ENCODE peak calls at places on chromosomes 11 and 22, in five cellular contexts. I, S, E, O and V are unnamed samples.

GRCh38 chr11:11170352-11171084 is 182.5 kb downstream of the CSNK2A3 start:
- DNase-seq in E (no peak), S (no peak), I (no peak), O (no peak), V (no peak)

GRCh38 chr11:72721689-72722049 is 30.5 kb downstream of the ARAP1 start:
- DNase-seq in O (no peak), I (no peak), S (no peak), E (peak; percentile 71), V (no peak)

GRCh38 chr11:3907590-3907989 is 52.1 kb downstream of the STIM1 start:
- DNase-seq in S (no peak), E (no peak), O (no peak), I (no peak), V (no peak)

GRCh38 chr22:20128902-20129746 is 2.5 kb upstream of the ZDHHC8 start:
- DNase-seq in S (peak; percentile 86), E (peak; percentile 54), O (peak; percentile 49), I (peak; percentile 33), V (peak; percentile 46)

GRCh38 chr11:9777066-9777465 is 113.2 kb downstream of the SWAP70 start:
- DNase-seq in O (no peak), E (no peak), I (no peak), S (no peak), V (no peak)

GRCh38 chr11:64559351-64560138 is 31.5 kb upstream of the SLC22A12 start:
- DNase-seq in O (no peak), S (no peak), I (no peak), E (no peak), V (no peak)

GRCh38 chr11:20010106-20010860 is 150.0 kb downstream of the DBX1 start:
- DNase-seq in O (no peak), S (no peak), E (no peak), I (no peak), V (no peak)

GRCh38 chr11:46278387-46279173 is 1.1 kb downstream of the CREB3L1 start:
- DNase-seq in E (peak; percentile 32), S (peak; percentile 84), I (no peak), O (no peak), V (no peak)

GRCh38 chr11:128468106-128468505 is 119.3 kb downstream of the ETS1 start:
- DNase-seq in O (no peak), I (no peak), S (no peak), E (no peak), V (no peak)

GRCh38 chr11:776459-777287 is 614 bp downstream of the GATD1 start:
- DNase-seq in E (peak; percentile 68), I (peak; percentile 26), O (no peak), S (peak; percentile 90), V (peak; percentile 47)

GRCh38 chr11:66880484-66881211 is 23.8 kb downstream of the LRFN4 start:
- DNase-seq in E (no peak), I (no peak), O (no peak), S (no peak), V (no peak)

GRCh38 chr11:83194284-83195175 is 1.0 kb downstream of the ANKRD42 start:
- DNase-seq in S (peak; percentile 36), E (peak; percentile 98), I (peak; percentile 65), O (peak; percentile 38), V (peak; percentile 39)

GRCh38 chr22:35155403-35156025 is 89.6 kb downstream of the ISX start:
- DNase-seq in S (peak; percentile 20), E (peak; percentile 30), I (no peak), O (no peak), V (no peak)

GRCh38 chr22:23704829-23705228 is 14.0 kb downstream of the RGL4 start:
- DNase-seq in O (no peak), S (no peak), I (no peak), E (no peak), V (no peak)

GRCh38 chr22:25100402-25100801 is 99.3 kb upstream of the CRYBB3 start:
- DNase-seq in E (no peak), I (no peak), S (peak; percentile 16), O (no peak), V (no peak)

GRCh38 chr11:1896468-1896867 is 4.8 kb upstream of the PRR33 start:
- DNase-seq in S (no peak), E (no peak), I (no peak), O (no peak), V (no peak)

GRCh38 chr22:35539910-35540599 is 576 bp upstream of the RASD2 start:
- DNase-seq in E (peak; percentile 47), O (no peak), S (peak; percentile 96), I (no peak), V (no peak)

GRCh38 chr11:2743427-2744110 is 43.8 kb upstream of the KCNQ1OT1 start:
- DNase-seq in E (no peak), I (no peak), S (no peak), O (no peak), V (no peak)

GRCh38 chr11:93481279-93481678 is 61.9 kb downstream of the SMCO4 start:
- DNase-seq in I (no peak), O (no peak), S (no peak), E (no peak), V (no peak)

GRCh38 chr22:45006873-45007246 is 2.9 kb downstream of the PHF21B start:
- DNase-seq in E (no peak), I (no peak), O (no peak), S (no peak), V (no peak)

GRCh38 chr11:100941033-100941432 is 188.6 kb downstream of the PGR start:
- DNase-seq in E (no peak), I (no peak), O (no peak), S (no peak), V (no peak)

GRCh38 chr22:17359501-17359900 is 9.8 kb upstream of the CECR2 start:
- DNase-seq in E (peak; percentile 80), O (no peak), I (no peak), S (no peak), V (no peak)

GRCh38 chr11:117144477-117145392 is 648 bp downstream of the PAFAH1B2 start:
- DNase-seq in I (peak; percentile 84), O (peak; percentile 64), E (peak; percentile 93), S (peak; percentile 51), V (peak; percentile 38)

GRCh38 chr11:116563028-116563712 is 209.6 kb downstream of the BUD13 start:
- DNase-seq in O (peak; percentile 82), E (peak; percentile 35), I (peak; percentile 9), S (no peak), V (peak; percentile 20)

GRCh38 chr11:35077709-35078695 is 61.0 kb upstream of the CD44 start:
- DNase-seq in I (peak; percentile 76), O (no peak), E (peak; percentile 87), S (no peak), V (peak; percentile 60)

GRCh38 chr11:116373107-116373506 is 399.7 kb downstream of the BUD13 start:
- DNase-seq in E (no peak), I (no peak), S (no peak), O (no peak), V (no peak)

GRCh38 chr11:100876826-100877545 is 189.9 kb downstream of the ARHGAP42 start:
- DNase-seq in O (no peak), S (no peak), I (peak; percentile 5), E (no peak), V (no peak)

GRCh38 chr11:78138694-78139421 is 568 bp downstream of the ALG8 start:
- DNase-seq in I (no peak), S (peak; percentile 58), O (no peak), E (peak; percentile 81), V (peak; percentile 31)
- TF ChIP-seq MYC in I (no peak), S (no peak), O (no peak), E (no peak), V (no peak)

GRCh38 chr11:120625565-120625964 is 114.0 kb downstream of the GRIK4 start:
- DNase-seq in S (no peak), O (no peak), I (no peak), E (no peak), V (no peak)
- TF ChIP-seq MYC in S (no peak), O (no peak), I (no peak), E (no peak), V (no peak)

GRCh38 chr11:70026726-70027125 is 51.4 kb upstream of the ANO1 start:
- DNase-seq in E (no peak), I (no peak), O (no peak), S (no peak), V (no peak)
- TF ChIP-seq MYC in E (no peak), I (no peak), O (no peak), S (no peak), V (no peak)

DNA sequence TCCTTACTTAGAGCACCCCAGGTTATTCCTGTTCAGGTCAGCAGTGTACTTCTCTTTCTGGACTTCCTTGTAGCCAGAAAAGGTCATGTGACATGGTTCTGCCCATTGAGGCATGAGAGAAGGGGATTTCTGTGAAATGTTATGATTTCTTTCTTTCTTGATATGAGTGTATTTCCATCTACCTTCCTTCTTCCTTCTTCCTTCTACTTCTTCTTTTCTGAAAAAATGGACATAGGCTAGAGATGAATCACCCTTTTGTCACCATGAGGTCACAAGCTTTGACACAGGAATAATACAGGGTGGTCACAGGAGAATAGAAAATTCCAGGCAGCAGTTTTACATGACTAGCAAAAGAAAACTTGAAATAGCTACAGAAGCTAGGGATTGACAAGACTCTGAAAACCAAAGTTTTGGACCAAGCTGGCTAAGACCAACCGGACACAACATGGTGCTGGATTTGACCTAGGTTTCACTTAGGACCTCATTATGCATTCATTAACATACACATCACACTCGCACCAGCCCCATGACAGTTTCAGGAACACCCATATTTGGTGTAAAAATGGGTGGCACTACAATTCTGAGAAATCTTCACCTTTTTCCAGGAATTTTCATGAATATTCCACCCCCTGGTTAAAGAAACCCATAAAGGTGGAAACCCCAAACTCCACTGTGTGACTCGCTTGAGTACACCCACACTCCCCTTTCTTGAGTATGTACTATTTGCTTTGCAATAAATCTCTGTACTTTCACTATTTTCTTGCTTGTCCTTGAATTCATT is 21.2 kb upstream of the MAP6 start:
- DNase-seq in S (no peak), O (no peak), I (no peak), E (peak; percentile 36), V (no peak)
- TF ChIP-seq MYC in S (no peak), O (no peak), I (no peak), E (no peak), V (no peak)

GRCh38 chr22:49142891-49143290 is 684.8 kb downstream of the BRD1 start:
- DNase-seq in E (no peak), I (no peak), O (no peak), S (no peak), V (no peak)
- TF ChIP-seq MYC in E (no peak), I (no peak), O (no peak), S (no peak), V (no peak)

DNA sequence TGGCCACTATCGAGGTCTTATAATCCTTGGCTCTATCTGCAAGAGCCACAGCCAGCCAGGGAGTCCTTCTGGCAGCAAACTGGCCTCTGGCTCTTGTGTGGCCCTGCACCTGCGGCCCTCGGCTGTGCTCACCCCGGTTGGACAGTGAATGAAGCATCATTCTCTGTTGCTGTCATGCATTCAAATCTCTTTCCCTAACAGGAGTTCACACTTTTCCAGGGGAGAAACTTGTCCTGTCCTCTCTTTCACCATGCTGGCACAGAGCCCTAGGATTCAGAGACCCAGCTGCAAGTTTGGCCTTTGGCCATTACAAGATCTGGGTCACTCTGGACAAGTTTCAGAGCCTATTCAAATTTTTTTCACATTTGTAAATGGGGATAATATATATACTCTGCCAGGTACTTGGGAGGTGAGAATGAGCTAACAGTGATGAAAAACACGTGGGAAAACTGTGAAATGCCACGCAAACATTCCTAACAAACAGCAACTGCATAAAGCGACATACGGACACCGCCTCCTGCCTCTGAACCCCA is 34.2 kb downstream of the TMEM184B start:
- DNase-seq in I (no peak), O (no peak), S (no peak), E (no peak), V (no peak)
- TF ChIP-seq MYC in I (no peak), O (no peak), S (no peak), E (no peak), V (no peak)

GRCh38 chr11:103537904-103538502 is 428.8 kb downstream of the DYNC2H1 start:
- DNase-seq in I (peak; percentile 54), E (peak; percentile 23), O (no peak), S (no peak), V (peak; percentile 17)
- TF ChIP-seq MYC in I (no peak), E (no peak), O (no peak), S (no peak), V (no peak)